ENCODE peak calls at places on chromosomes 4 and X, in six cellular contexts. W, H, G, J, C and Q are unnamed samples.

GRCh38 chrX:154490414-154491083 is at the start of gene SLC10A3:
- DNase-seq in W (peak; percentile 95), H (peak; percentile 92), G (peak; percentile 95), J (peak; percentile 82), C (peak; percentile 89), Q (peak; percentile 97)

GRCh38 chr4:52657630-52658501 is 1.2 kb downstream of the USP46 start:
- DNase-seq in W (peak; percentile 64), H (peak; percentile 21), G (peak; percentile 52), J (no peak), C (no peak), Q (peak; percentile 65)

GRCh38 chr4:139740531-139741041 is 75.0 kb downstream of the MGST2 start:
- DNase-seq in W (no peak), H (peak; percentile 83), G (peak; percentile 80), J (no peak), C (peak; percentile 96), Q (peak; percentile 92)

GRCh38 chr4:78618426-78618825 is 66.9 kb downstream of the ANXA3 start:
- DNase-seq in W (no peak), H (no peak), G (peak; percentile 11), J (no peak), C (no peak), Q (no peak)

GRCh38 chr4:139337612-139338011 is 35.3 kb upstream of the NDUFC1 start:
- DNase-seq in W (no peak), H (no peak), G (no peak), J (no peak), C (no peak), Q (no peak)

GRCh38 chrX:11867610-11868345 is 109.7 kb downstream of the MSL3 start:
- DNase-seq in W (no peak), H (no peak), G (no peak), J (no peak), C (no peak), Q (no peak)

GRCh38 chrX:71296806-71297205 is 4.7 kb upstream of the ITGB1BP2 start:
- DNase-seq in W (no peak), H (no peak), G (no peak), J (no peak), C (no peak), Q (no peak)

GRCh38 chr4:21469438-21470032 is 479.0 kb downstream of the KCNIP4 start:
- DNase-seq in W (no peak), H (no peak), G (peak; percentile 45), J (no peak), C (peak; percentile 2), Q (no peak)

GRCh38 chrX:146241902-146242301 is 424.3 kb downstream of the SLITRK2 start:
- DNase-seq in W (no peak), H (no peak), G (no peak), J (no peak), C (no peak), Q (no peak)